ENCODE peak calls at places on chromosomes 13 and 19, in four cellular contexts. S is thyroid gland, D is ovary, M is transverse colon. W is an unnamed sample.

GRCh38 chr13:19597523-19597922 is 35.9 kb upstream of the MPHOSPH8 start:
- DNase-seq in M (no peak), D (no peak), S (no peak), W (no peak)

GRCh38 chr13:40442191-40442590 is 224.2 kb downstream of the FOXO1 start:
- DNase-seq in S (no peak), M (no peak), D (no peak), W (no peak)

GRCh38 chr13:21060063-21060826 is 1.1 kb downstream of the LATS2 start:
- DNase-seq in M (peak; percentile 25), D (peak; percentile 58), S (peak; percentile 60), W (peak; percentile 39)

GRCh38 chr13:50894504-50894903 is 15.1 kb upstream of the RNASEH2B start:
- DNase-seq in M (no peak), D (no peak), S (no peak), W (no peak)

GRCh38 chr19:49272204-49272603 is 52.8 kb downstream of the SLC6A16 start:
- DNase-seq in M (no peak), S (no peak), D (no peak), W (no peak)

GRCh38 chr19:14550201-14550754 is 20.9 kb downstream of the TECR start:
- DNase-seq in M (peak; percentile 85), S (peak; percentile 88), D (no peak), W (peak; percentile 50)

GRCh38 chr19:3585301-3586123 is at the start of gene GIPC3:
- DNase-seq in M (no peak), D (no peak), S (no peak), W (peak; percentile 13)

GRCh38 chr13:53104120-53104519 is 75.5 kb downstream of the OLFM4 start:
- DNase-seq in M (no peak), S (no peak), D (no peak), W (no peak)

GRCh38 chr13:93002071-93002470 is 224.5 kb upstream of the GPC6 start:
- DNase-seq in D (no peak), S (no peak), M (no peak), W (no peak)

GRCh38 chr13:50365300-50365682 is 350.0 kb downstream of the KCNRG start:
- DNase-seq in M (no peak), S (no peak), D (no peak), W (no peak)

GRCh38 chr13:74052402-74052928 is 81.7 kb downstream of the KLF12 start:
- DNase-seq in D (no peak), M (no peak), S (no peak), W (no peak)

GRCh38 chr13:111845621-111846351 is 221.2 kb upstream of the SOX1 start:
- DNase-seq in D (no peak), S (no peak), M (no peak), W (no peak)

GRCh38 chr13:31769581-31769980 is 30.3 kb downstream of the RXFP2 start:
- DNase-seq in D (no peak), M (no peak), S (no peak), W (no peak)

GRCh38 chr13:21243843-21244184 is 67.4 kb downstream of the MRPL57 start:
- DNase-seq in M (no peak), D (no peak), S (no peak), W (no peak)

GRCh38 chr13:42814868-42815267 is 33.5 kb downstream of the FAM216B start:
- DNase-seq in M (no peak), S (no peak), D (no peak), W (no peak)

GRCh38 chr19:41352609-41353465 is 885 bp downstream of the TGFB1 start:
- DNase-seq in S (peak; percentile 43), D (peak; percentile 70), M (peak; percentile 78), W (peak; percentile 54)

GRCh38 chr13:105670179-105671015 is 865.1 kb downstream of the EFNB2 start:
- DNase-seq in S (no peak), D (no peak), M (no peak), W (no peak)

GRCh38 chr13:100409132-100409531 is 179.5 kb downstream of the GGACT start:
- DNase-seq in M (no peak), S (no peak), D (no peak), W (no peak)

GRCh38 chr19:44948763-44949374 is 3.0 kb downstream of the APOC2 start:
- DNase-seq in M (no peak), S (no peak), D (no peak), W (no peak)

GRCh38 chr13:24626449-24626848 is 53.8 kb upstream of the ATP12A start:
- DNase-seq in S (no peak), D (no peak), M (no peak), W (no peak)

GRCh38 chr13:36919833-36920611 is at the start of gene SMAD9:
- DNase-seq in S (peak; percentile 94), D (peak; percentile 86), M (peak; percentile 79), W (peak; percentile 72)

GRCh38 chr13:36921902-36922301 is 1.9 kb upstream of the SMAD9 start:
- DNase-seq in D (no peak), M (no peak), S (no peak), W (no peak)

GRCh38 chr13:36920612-36921185 is 661 bp upstream of the SMAD9 start:
- DNase-seq in D (no peak), M (no peak), S (peak; percentile 47), W (no peak)

GRCh38 chr13:36924001-36924400 is 4.0 kb upstream of the SMAD9 start:
- DNase-seq in D (no peak), S (no peak), M (no peak), W (no peak)

GRCh38 chr13:36925603-36926002 is 5.6 kb upstream of the SMAD9 start:
- DNase-seq in D (no peak), S (no peak), M (no peak), W (no peak)
- TF ChIP-seq CTCF in D (no peak), S (no peak), M (no peak), W (no peak)

DNA sequence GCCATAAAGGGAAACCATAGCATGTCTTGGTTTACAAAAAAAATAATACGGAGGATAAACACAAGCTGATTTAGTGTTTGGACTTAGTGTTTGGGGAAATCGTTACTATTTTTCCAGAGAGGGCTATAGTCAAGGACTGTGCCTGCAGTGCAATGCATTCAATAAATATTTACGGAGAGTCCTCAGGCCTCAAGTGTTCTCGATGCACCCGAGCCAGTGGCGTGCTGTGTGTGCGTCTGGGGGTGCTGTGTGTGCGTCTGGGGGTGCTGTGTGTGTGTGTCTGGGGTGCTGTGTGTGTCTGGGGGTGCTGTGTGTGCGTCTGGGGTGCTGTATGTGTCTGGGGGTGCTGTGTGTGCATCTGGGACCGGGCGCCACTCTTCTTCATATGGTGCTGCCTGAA is 71.7 kb upstream of the GTF3A start:
- DNase-seq in S (no peak), D (no peak), M (no peak), W (no peak)
- TF ChIP-seq POLR2A in S (no peak), D (no peak), M (no peak), W (no peak)

GRCh38 chr19:2058570-2059421 is 7.8 kb upstream of the MKNK2 start:
- DNase-seq in M (peak; percentile 12), D (no peak), S (no peak), W (no peak)
- H3K4me1 ChIP-seq in M (peaks cover 82% of the 10 kb centered on the region), D (peaks cover 28% of the 10 kb centered on the region), S (peaks cover 76% of the 10 kb centered on the region), W (peaks cover 72% of the 10 kb centered on the region)

GRCh38 chr13:101939370-101939769 is 462.5 kb downstream of the FGF14 start:
- DNase-seq in M (no peak), D (no peak), S (no peak), W (no peak)

GRCh38 chr13:101945435-101945834 is 456.4 kb downstream of the FGF14 start:
- DNase-seq in S (no peak), M (no peak), D (no peak), W (no peak)

GRCh38 chr13:101942535-101943157 is 459.2 kb downstream of the FGF14 start:
- DNase-seq in S (no peak), D (no peak), M (no peak), W (no peak)

GRCh38 chr13:101941095-101941777 is 460.6 kb downstream of the FGF14 start:
- DNase-seq in S (no peak), D (no peak), M (no peak), W (no peak)

GRCh38 chr13:101942038-101942437 is 459.8 kb downstream of the FGF14 start:
- DNase-seq in D (no peak), M (peak; percentile 19), S (no peak), W (no peak)
- TF ChIP-seq CTCF in D (no peak), M (peak; percentile 76), S (no peak), W (peak; percentile 12)

GRCh38 chr19:1655992-1656608 is 3.7 kb upstream of the TCF3 start:
- DNase-seq in D (no peak), M (no peak), S (no peak), W (no peak)
- TF ChIP-seq POLR2A in D (no peak), M (no peak), S (no peak), W (no peak)

W was measured in body of pancreas.